ENCODE peak calls at places on chromosomes 5 and 9, in five cellular contexts. K is H9, P is MCF 10A, S is choroid plexus epithelial cell, H is fibroblast of lung. C is an unnamed sample.

GRCh38 chr5:139847091-139847490 is 51.5 kb downstream of the PSD2 start:
- DNase-seq in K (no peak), P (no peak), S (no peak), H (no peak), C (no peak)

GRCh38 chr5:156094001-156094400 is 233.0 kb upstream of the SGCD start:
- DNase-seq in K (peak), P (no peak), S (no peak), H (no peak), C (peak)

GRCh38 chr5:14413331-14413750 is 168.3 kb upstream of the OTULINL start:
- DNase-seq in K (no peak), P (no peak), S (peak), H (no peak), C (no peak)

GRCh38 chr9:100455470-100455869 is 17.5 kb upstream of the TMEFF1 start:
- DNase-seq in K (no peak), P (no peak), S (peak), H (peak), C (no peak)

GRCh38 chr9:113913426-113914195 is 37.5 kb downstream of the ZNF618 start:
- DNase-seq in K (peak), P (no peak), S (peak), H (peak), C (no peak)

GRCh38 chr5:140591747-140592372 is 27.2 kb downstream of the SLC35A4 start:
- DNase-seq in K (no peak), P (peak), S (peak), H (no peak), C (no peak)

GRCh38 chr9:77512876-77513275 is 135.2 kb downstream of the GNA14 start:
- DNase-seq in K (no peak), P (peak), S (peak), H (no peak), C (no peak)

GRCh38 chr9:93108301-93109041 is 12.5 kb downstream of the CARD19 start:
- DNase-seq in K (no peak), P (no peak), S (no peak), H (no peak), C (no peak)

GRCh38 chr9:105191508-105192118 is 52.8 kb upstream of the SLC44A1 start:
- DNase-seq in K (no peak), P (peak), S (peak), H (peak), C (no peak)

DNA sequence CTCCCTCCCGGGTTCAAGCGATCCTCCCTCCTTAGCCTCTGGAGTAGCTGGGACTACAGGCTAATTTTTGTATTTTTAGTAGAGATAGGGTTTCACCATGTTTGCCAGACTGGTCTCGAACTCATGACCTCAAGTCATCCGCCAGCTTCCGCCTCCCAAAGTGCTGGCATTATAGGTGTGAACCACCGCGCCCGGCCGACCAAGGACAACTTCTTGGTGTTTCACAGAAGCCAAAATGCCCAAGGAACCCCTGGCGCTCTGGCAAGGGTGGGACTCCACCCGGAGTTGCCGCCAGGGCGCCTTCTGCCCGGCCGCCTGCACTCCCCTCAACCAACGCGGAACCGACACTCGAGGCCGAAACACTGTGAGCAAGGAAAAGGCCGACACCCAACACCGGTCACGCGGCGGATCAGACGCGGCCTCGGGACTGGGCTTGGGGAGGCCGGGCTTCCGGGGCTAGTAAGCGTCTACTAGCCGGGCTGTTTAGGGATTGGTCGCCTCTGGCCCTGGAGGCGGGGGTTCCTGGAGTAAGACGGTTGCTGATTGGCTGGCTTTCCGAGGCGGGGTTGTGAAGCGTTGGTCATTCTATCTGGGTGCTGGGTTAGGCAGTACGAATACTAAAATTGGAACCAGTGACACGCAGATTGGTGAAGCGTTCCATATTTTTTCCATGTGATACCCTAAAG is 7.7 kb upstream of the CFAP157 start:
- DNase-seq in K (peak), P (peak), S (peak), H (peak), C (peak)
- TF ChIP-seq CTCF in K (peak), P (no peak), S (peak), H (no peak), C (no peak)

GRCh38 chr9:84238652-84239051 is 101.9 kb downstream of the SLC28A3 start:
- DNase-seq in K (no peak), P (peak), S (peak), H (peak), C (no peak)
- TF ChIP-seq CTCF in K (peak), P (peak), S (peak), H (no peak), C (no peak)

GRCh38 chr5:103582364-103582763 is 19.8 kb upstream of the NUDT12 start:
- DNase-seq in K (peak), P (peak), S (peak), H (peak), C (no peak)
- TF ChIP-seq CTCF in K (peak), P (peak), S (peak), H (peak), C (peak)

GRCh38 chr5:172940242-172941066 is 18.8 kb upstream of the RPL26L1 start:
- DNase-seq in K (no peak), P (no peak), S (no peak), H (no peak), C (no peak)

GRCh38 chr5:172936441-172936840 is 22.8 kb upstream of the RPL26L1 start:
- DNase-seq in K (no peak), P (no peak), S (no peak), H (no peak), C (no peak)

GRCh38 chr5:172941067-172941516 is 18.1 kb upstream of the RPL26L1 start:
- DNase-seq in K (no peak), P (peak), S (peak), H (no peak), C (no peak)

GRCh38 chr5:172939561-172939960 is 19.7 kb upstream of the RPL26L1 start:
- DNase-seq in K (no peak), P (no peak), S (no peak), H (peak), C (no peak)

GRCh38 chr5:172939045-172939444 is 20.2 kb upstream of the RPL26L1 start:
- DNase-seq in K (peak), P (peak), S (peak), H (peak), C (no peak)
- TF ChIP-seq CTCF in K (peak), P (peak), S (peak), H (peak), C (peak)

GRCh38 chr5:120463991-120464626 is at the start of gene PRR16:
- DNase-seq in K (peak), P (peak), S (peak), H (peak), C (peak)
- TF ChIP-seq CTCF in K (peak), P (no peak), S (peak), H (peak), C (no peak)

GRCh38 chr5:180723936-180724335 is 15.9 kb downstream of the OR2Y1 start:
- DNase-seq in K (no peak), P (no peak), S (no peak), H (no peak), C (no peak)

GRCh38 chr5:180720501-180720900 is 19.4 kb downstream of the OR2Y1 start:
- DNase-seq in K (no peak), P (no peak), S (no peak), H (no peak), C (no peak)

GRCh38 chr5:180719781-180720180 is 20.1 kb downstream of the OR2Y1 start:
- DNase-seq in K (no peak), P (no peak), S (no peak), H (no peak), C (no peak)

GRCh38 chr5:180717989-180718388 is 21.9 kb downstream of the OR2Y1 start:
- DNase-seq in K (no peak), P (no peak), S (no peak), H (no peak), C (no peak)

GRCh38 chr5:180718810-180719453 is 20.9 kb downstream of the OR2Y1 start:
- DNase-seq in K (no peak), P (peak), S (peak), H (peak), C (no peak)
- TF ChIP-seq CTCF in K (peak), P (peak), S (peak), H (peak), C (peak)

GRCh38 chr9:35658894-35659220 is 765 bp downstream of the CCDC107 start:
- DNase-seq in K (no peak), P (peak), S (peak), H (peak), C (peak)

GRCh38 chr9:35658144-35658893 is at the start of gene CCDC107:
- DNase-seq in K (peak), P (peak), S (peak), H (peak), C (peak)

GRCh38 chr9:35656340-35656739 is 1.5 kb downstream of the RMRP start:
- DNase-seq in K (no peak), P (no peak), S (no peak), H (no peak), C (no peak)

GRCh38 chr9:35656841-35657326 is 935 bp downstream of the RMRP start:
- DNase-seq in K (no peak), P (no peak), S (no peak), H (no peak), C (no peak)

GRCh38 chr9:35657327-35658143 is at the start of gene RMRP:
- DNase-seq in K (peak), P (peak), S (peak), H (peak), C (peak)
- TF ChIP-seq CTCF in K (peak), P (no peak), S (peak), H (no peak), C (peak)

GRCh38 chr9:76465442-76466298 is 6.7 kb downstream of the GCNT1 start:
- DNase-seq in K (no peak), P (no peak), S (no peak), H (no peak), C (no peak)
- TF ChIP-seq CTCF in K (no peak), P (no peak), S (no peak), H (no peak), C (no peak)

GRCh38 chr5:166503506-166503905 is 1787.9 kb upstream of the WWC1 start:
- DNase-seq in K (no peak), P (no peak), S (no peak), H (no peak), C (no peak)
- TF ChIP-seq CTCF in K (no peak), P (no peak), S (no peak), H (no peak), C (no peak)